ENCODE peak calls at places on chromosomes 11 and 22, in eight cellular contexts. C, I, P, K, D, F, T and Q are unnamed samples.

GRCh38 chr11:36103933-36104530 is 160.2 kb downstream of the LDLRAD3 start:
- DNase-seq in T (peak), I (no peak), F (no peak), D (no peak), K (no peak), P (no peak), C (no peak), Q (no peak)

GRCh38 chr11:118572914-118573550 is 823 bp downstream of the ARCN1 start:
- DNase-seq in K (peak), D (peak), C (no peak), F (no peak), I (no peak), T (peak), P (no peak), Q (no peak)

GRCh38 chr22:24510694-24511625 is 15.8 kb downstream of the UPB1 start:
- DNase-seq in I (peak), K (no peak), F (peak), T (peak), D (no peak), P (no peak), C (no peak), Q (no peak)

GRCh38 chr22:29717789-29718188 is 2.0 kb upstream of the CABP7 start:
- DNase-seq in K (no peak), F (no peak), D (no peak), I (no peak), T (no peak), C (no peak), P (no peak), Q (no peak)

GRCh38 chr11:16587670-16588069 is 150.8 kb upstream of the C11orf58 start:
- DNase-seq in D (no peak), P (no peak), F (peak), I (no peak), T (no peak), C (no peak), K (no peak), Q (no peak)

GRCh38 chr11:77374611-77375031 is 73.1 kb upstream of the GDPD4 start:
- DNase-seq in D (no peak), C (peak), K (no peak), F (no peak), P (no peak), I (no peak), T (no peak), Q (no peak)

GRCh38 chr22:41915035-41915782 is at the start of gene SHISA8:
- DNase-seq in K (no peak), C (peak), D (no peak), F (peak), T (peak), P (no peak), I (peak), Q (no peak)

GRCh38 chr11:134562176-134562575 is 150.1 kb upstream of the B3GAT1 start:
- DNase-seq in K (peak), F (no peak), T (no peak), C (no peak), P (no peak), D (no peak), I (no peak), Q (peak)

GRCh38 chr11:75879737-75880136 is 64.7 kb downstream of the UVRAG start:
- DNase-seq in P (no peak), T (no peak), D (no peak), F (no peak), K (no peak), I (no peak), C (no peak), Q (no peak)

GRCh38 chr11:97956904-97957303 is 1063.8 kb upstream of the CNTN5 start:
- DNase-seq in I (no peak), C (no peak), P (no peak), T (no peak), K (no peak), F (no peak), D (no peak), Q (no peak)

GRCh38 chr11:77196961-77197360 is 68.9 kb downstream of the MYO7A start:
- DNase-seq in D (no peak), K (no peak), F (no peak), I (peak), C (no peak), T (no peak), P (no peak), Q (peak)

DNA sequence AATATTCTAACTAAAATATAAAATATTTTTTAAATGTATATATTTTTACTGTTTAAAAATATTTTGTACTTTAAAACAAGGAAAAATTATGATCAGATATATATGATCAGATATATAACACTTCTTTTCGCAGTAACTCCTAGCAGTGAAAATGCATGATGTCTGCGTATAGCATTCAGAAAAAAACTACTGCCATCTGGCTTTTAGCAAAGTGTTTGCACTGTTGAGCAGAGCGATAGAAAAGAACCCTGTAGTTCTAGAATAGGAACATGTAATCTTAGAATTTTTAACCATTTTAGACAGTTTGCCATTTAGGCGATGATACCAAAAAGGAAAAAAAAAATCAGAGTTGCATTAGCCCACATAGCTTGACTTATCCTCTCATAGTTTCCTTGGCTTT is 370.4 kb upstream of the ANO3 start:
- DNase-seq in D (no peak), T (no peak), K (no peak), I (no peak), C (no peak), P (no peak), F (no peak), Q (no peak)
- TF ChIP-seq EP300 in D (no peak), T (no peak), K (no peak), I (no peak), C (no peak), P (no peak), F (no peak), Q (no peak)

GRCh38 chr11:116986521-116987105 is 111.6 kb downstream of the SIK3 start:
- DNase-seq in P (no peak), K (no peak), I (no peak), C (no peak), F (no peak), D (no peak), T (no peak), Q (no peak)

GRCh38 chr11:116991491-116991890 is 106.7 kb downstream of the SIK3 start:
- DNase-seq in P (no peak), T (no peak), I (no peak), C (no peak), K (no peak), F (no peak), D (no peak), Q (no peak)

GRCh38 chr11:116989184-116989583 is 109.0 kb downstream of the SIK3 start:
- DNase-seq in P (no peak), D (no peak), K (no peak), I (no peak), C (no peak), T (no peak), F (no peak), Q (no peak)

GRCh38 chr11:116990811-116991210 is 107.4 kb downstream of the SIK3 start:
- DNase-seq in K (no peak), D (no peak), P (no peak), F (no peak), I (no peak), T (no peak), C (no peak), Q (no peak)

GRCh38 chr11:116990061-116990473 is 108.2 kb downstream of the SIK3 start:
- DNase-seq in I (no peak), C (no peak), P (no peak), D (no peak), F (no peak), K (no peak), T (peak), Q (no peak)
- TF ChIP-seq EP300 in I (no peak), C (no peak), P (no peak), D (no peak), F (no peak), K (no peak), T (no peak), Q (no peak)

GRCh38 chr11:44484211-44484610 is 81.3 kb upstream of the CD82 start:
- DNase-seq in I (no peak), P (no peak), T (peak), K (no peak), D (peak), F (no peak), C (no peak), Q (peak)
- TF ChIP-seq EP300 in I (no peak), P (no peak), T (no peak), K (no peak), D (no peak), F (no peak), C (no peak), Q (no peak)

GRCh38 chr11:44456544-44457270 is 108.8 kb upstream of the CD82 start:
- DNase-seq in D (peak), P (no peak), C (no peak), T (no peak), I (no peak), F (no peak), K (no peak), Q (no peak)
- TF ChIP-seq EP300 in D (no peak), P (no peak), C (no peak), T (no peak), I (no peak), F (no peak), K (no peak), Q (no peak)

GRCh38 chr11:120197977-120198376 is 12.9 kb upstream of the OAF start:
- DNase-seq in I (peak), P (no peak), K (no peak), D (no peak), T (no peak), F (no peak), C (no peak), Q (no peak)

GRCh38 chr11:120199613-120200012 is 11.2 kb upstream of the OAF start:
- DNase-seq in K (no peak), D (no peak), I (no peak), C (no peak), F (no peak), P (no peak), T (no peak), Q (no peak)

GRCh38 chr11:120198403-120198786 is 12.4 kb upstream of the OAF start:
- DNase-seq in F (no peak), T (no peak), I (peak), K (no peak), P (no peak), D (no peak), C (no peak), Q (no peak)

GRCh38 chr11:120198787-120199469 is 11.9 kb upstream of the OAF start:
- DNase-seq in D (no peak), K (no peak), F (no peak), C (peak), I (peak), T (no peak), P (no peak), Q (no peak)

DNA sequence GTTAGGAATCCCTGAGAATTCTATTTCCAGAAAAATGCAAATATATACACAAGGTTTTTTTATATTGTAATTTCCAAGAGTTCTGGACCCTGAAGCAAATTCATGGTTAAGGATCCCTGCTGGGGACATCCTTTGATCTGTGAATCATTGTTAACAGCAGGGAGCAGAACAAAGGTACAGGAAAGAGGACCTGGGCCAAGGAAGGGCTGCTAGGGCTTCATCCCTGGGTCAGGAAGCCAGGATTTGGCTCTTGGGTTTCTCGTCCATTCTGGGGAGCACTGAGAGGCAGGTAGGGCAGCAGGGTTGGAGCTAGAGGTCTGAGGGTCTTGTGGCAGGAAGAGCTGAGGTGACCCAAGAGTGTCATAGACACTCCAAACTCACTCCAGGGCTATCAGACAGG is 10.2 kb upstream of the OAF start:
- DNase-seq in P (no peak), T (no peak), D (no peak), F (no peak), C (no peak), I (no peak), K (no peak), Q (no peak)
- TF ChIP-seq EP300 in P (no peak), T (no peak), D (no peak), F (no peak), C (no peak), I (no peak), K (no peak), Q (no peak)

DNA sequence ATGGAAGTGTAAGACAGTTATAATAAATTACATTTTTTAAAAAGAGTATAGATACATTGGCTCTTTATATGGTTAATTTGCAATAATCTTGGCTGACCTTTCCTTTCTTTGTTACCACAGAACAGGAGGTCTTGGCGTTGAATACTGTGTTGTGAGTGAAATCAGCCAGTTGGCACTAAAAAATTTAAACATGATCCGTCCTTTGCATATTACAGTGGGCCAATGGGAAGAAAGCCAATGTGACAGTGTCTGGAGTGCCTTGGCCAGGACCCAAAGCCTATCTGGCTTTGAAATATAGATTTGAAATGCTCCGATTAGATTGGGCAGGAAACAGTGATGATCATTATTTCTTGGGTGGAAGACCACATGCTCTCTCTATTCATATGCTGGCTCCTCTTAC is 339.7 kb upstream of the ANO3 start:
- DNase-seq in C (no peak), P (no peak), K (no peak), I (no peak), T (no peak), D (no peak), F (no peak), Q (no peak)
- TF ChIP-seq EP300 in C (no peak), P (no peak), K (no peak), I (no peak), T (no peak), D (no peak), F (no peak), Q (no peak)

DNA sequence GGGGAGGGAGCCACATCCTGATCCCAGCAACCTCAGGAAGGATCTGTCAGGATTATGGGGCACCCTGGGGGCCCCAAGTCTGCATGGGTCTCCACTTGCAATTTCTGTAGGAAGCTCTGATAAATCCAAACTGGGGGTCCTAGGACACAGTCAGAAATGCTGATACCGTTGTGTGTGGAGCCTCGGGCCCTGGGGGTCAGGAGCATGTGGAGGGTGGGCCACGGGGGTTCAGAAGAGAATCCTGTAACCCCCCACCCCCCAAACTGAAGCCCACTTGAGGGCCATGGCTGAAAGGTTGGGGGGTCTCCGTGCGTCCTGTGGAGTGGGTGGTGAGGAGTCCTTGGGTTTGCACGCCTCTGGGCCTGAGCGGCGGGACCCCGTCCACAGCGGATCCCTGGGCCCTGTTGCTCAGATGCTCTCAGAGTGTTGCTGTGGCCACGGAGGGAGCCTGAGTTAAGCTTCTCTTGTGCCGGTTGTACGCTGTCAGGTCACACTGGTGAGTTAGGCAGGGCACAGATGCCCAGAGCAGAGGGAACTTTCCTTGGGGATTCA is 72.2 kb downstream of the LRP5 start:
- DNase-seq in D (no peak), C (no peak), T (no peak), I (no peak), F (no peak), K (no peak), P (no peak), Q (no peak)
- TF ChIP-seq EP300 in D (no peak), C (no peak), T (no peak), I (no peak), F (no peak), K (no peak), P (no peak), Q (no peak)

DNA sequence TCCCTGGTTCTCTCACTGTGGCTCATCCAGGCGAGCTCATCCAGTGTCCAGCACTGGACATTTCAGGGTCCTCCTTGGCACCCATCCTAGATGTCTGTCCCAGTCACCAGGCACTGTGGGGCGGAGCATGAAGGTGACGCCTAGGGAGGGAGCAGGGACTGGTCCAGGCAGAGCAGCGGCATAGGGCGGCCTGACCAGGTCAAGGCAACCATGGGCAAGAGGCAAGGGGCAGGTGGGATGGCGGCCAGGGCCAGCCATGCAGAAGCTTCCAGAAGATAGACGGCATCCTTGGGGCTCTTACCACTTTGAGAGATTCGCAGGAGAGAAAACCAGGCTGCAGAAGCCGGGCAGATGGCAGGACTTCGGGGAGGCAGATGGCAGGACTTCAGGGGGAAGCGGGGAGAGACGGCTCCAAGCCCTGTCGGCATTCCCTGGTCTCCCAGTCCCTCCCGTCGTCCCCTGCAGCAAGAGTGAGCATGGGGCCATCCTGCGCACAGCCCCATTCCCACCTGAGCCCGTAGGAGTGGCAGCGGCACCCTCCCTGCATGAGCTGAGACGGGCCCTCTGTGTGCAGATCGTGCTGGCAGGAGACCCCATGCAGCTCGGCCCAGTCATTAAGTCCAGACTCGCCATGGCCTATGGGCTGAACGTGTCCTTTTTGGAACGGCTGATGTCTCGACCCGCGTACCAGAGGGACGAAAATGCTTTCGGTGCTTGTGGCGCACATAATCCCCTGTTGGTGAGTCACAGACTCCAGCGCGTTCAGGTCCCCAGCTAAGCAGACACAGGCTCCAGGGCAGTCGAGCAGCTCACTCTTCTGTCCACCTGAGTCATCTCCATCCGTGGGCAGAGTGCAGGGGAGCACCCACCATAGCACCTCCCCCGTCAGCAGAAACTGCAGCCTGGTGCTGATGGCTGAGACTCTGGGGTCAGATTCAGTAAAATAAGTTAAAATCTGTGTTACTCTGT is 20.1 kb upstream of the PANX2 start:
- DNase-seq in K (no peak), I (no peak), C (no peak), P (no peak), D (no peak), F (no peak), T (peak), Q (no peak)
- TF ChIP-seq EP300 in K (no peak), I (no peak), C (no peak), P (no peak), D (no peak), F (no peak), T (no peak), Q (no peak)